ENCODE peak calls at places on chromosomes 7 and 10, in seven cellular contexts. E is pancreas; S is activated naive CD4-positive, alpha-beta T cell treated with Interleukin-2 at 50 U/mL for 16 hours; H is activated T-cell treated with anti-CD3 and anti-CD28 coated beads for 4 hours; Q is HCEC 1CT; B is AG04449; Z is cardiac fibroblast. R is an unnamed sample.

GRCh38 chr7:132213583-132213982 is 362.7 kb downstream of the PLXNA4 start:
- DNase-seq in E (no peak), S (no peak), H (no peak), Q (no peak), B (no peak), Z (no peak), R (no peak)

GRCh38 chr10:68871105-68871711 is 29.9 kb upstream of the DDX50 start:
- DNase-seq in E (no peak), S (no peak), H (no peak), Q (no peak), B (peak), Z (peak), R (no peak)

GRCh38 chr7:122886357-122887081 is at the start of gene CADPS2:
- DNase-seq in E (peak), S (no peak), H (no peak), Q (peak), B (no peak), Z (peak), R (no peak)

GRCh38 chr10:63083904-63084689 is 49.0 kb upstream of the NRBF2 start:
- DNase-seq in E (no peak), S (peak), H (peak), Q (peak), B (peak), Z (peak), R (peak)

GRCh38 chr10:70567603-70568002 is 34.9 kb downstream of the PRF1 start:
- DNase-seq in E (no peak), S (no peak), H (no peak), Q (no peak), B (no peak), Z (no peak), R (no peak)

GRCh38 chr10:48589266-48589665 is 15.6 kb downstream of the ARHGAP22 start:
- DNase-seq in E (no peak), S (no peak), H (no peak), Q (peak), B (peak), Z (peak), R (peak)

GRCh38 chr10:67549390-67549789 is 146.6 kb downstream of the CTNNA3 start:
- DNase-seq in E (no peak), S (no peak), H (no peak), Q (no peak), B (peak), Z (peak), R (no peak)

GRCh38 chr7:28572321-28573058 is 160.2 kb downstream of the CREB5 start:
- DNase-seq in E (no peak), S (no peak), H (no peak), Q (no peak), B (no peak), Z (no peak), R (no peak)

GRCh38 chr7:27100601-27101187 is 1.8 kb downstream of the HOXA2 start:
- DNase-seq in E (no peak), S (no peak), H (no peak), Q (peak), B (no peak), Z (no peak), R (no peak)

GRCh38 chr7:30389793-30390192 is 88.8 kb downstream of the NOD1 start:
- DNase-seq in E (no peak), S (no peak), H (no peak), Q (no peak), B (no peak), Z (no peak), R (no peak)

GRCh38 chr10:32155075-32155516 is 98.9 kb upstream of the KIF5B start:
- DNase-seq in E (no peak), S (no peak), H (no peak), Q (no peak), B (no peak), Z (peak), R (no peak)

GRCh38 chr10:71868192-71868697 is 17.2 kb upstream of the PSAP start:
- DNase-seq in E (peak), S (no peak), H (no peak), Q (peak), B (no peak), Z (peak), R (peak)

GRCh38 chr7:44184874-44185446 is 4.3 kb downstream of the GCK start:
- DNase-seq in E (no peak), S (no peak), H (no peak), Q (no peak), B (no peak), Z (no peak), R (no peak)

GRCh38 chr7:140275069-140275961 is 98.5 kb upstream of the KDM7A start:
- DNase-seq in E (no peak), S (no peak), H (no peak), Q (no peak), B (no peak), Z (no peak), R (no peak)

GRCh38 chr10:73891585-73891984 is 17.2 kb upstream of the CAMK2G start:
- DNase-seq in E (no peak), S (no peak), H (no peak), Q (no peak), B (no peak), Z (no peak), R (no peak)

GRCh38 chr10:73871915-73872710 is 2.2 kb downstream of the CAMK2G start:
- DNase-seq in E (no peak), S (no peak), H (no peak), Q (peak), B (no peak), Z (no peak), R (no peak)

GRCh38 chr7:135190703-135191102 is 20.2 kb upstream of the CYREN start:
- DNase-seq in E (no peak), S (no peak), H (no peak), Q (no peak), B (no peak), Z (no peak), R (no peak)

GRCh38 chr7:29410981-29411380 is 152.7 kb upstream of the PRR15 start:
- DNase-seq in E (no peak), S (no peak), H (no peak), Q (no peak), B (no peak), Z (no peak), R (no peak)

GRCh38 chr7:44849277-44850210 is 1.7 kb upstream of the H2AZ2 start:
- DNase-seq in E (no peak), S (no peak), H (no peak), Q (no peak), B (peak), Z (peak), R (no peak)

GRCh38 chr7:65509368-65510186 is 135.9 kb downstream of the ZNF92 start:
- DNase-seq in E (peak), S (no peak), H (no peak), Q (no peak), B (no peak), Z (no peak), R (no peak)

GRCh38 chr10:3781458-3782098 is 3.4 kb downstream of the KLF6 start:
- DNase-seq in E (no peak), S (peak), H (no peak), Q (peak), B (no peak), Z (peak), R (no peak)

GRCh38 chr10:112435013-112435619 is 11.6 kb downstream of the ZDHHC6 start:
- DNase-seq in E (no peak), S (no peak), H (no peak), Q (peak), B (no peak), Z (peak), R (peak)

GRCh38 chr7:45102785-45103712 is 8.4 kb downstream of the TBRG4 start:
- DNase-seq in E (no peak), S (no peak), H (no peak), Q (no peak), B (no peak), Z (no peak), R (no peak)

GRCh38 chr7:28802450-28802849 is 155.7 kb downstream of the TRIL start:
- DNase-seq in E (no peak), S (no peak), H (no peak), Q (no peak), B (peak), Z (peak), R (no peak)

GRCh38 chr7:56046728-56047445 is 4.4 kb downstream of the PSPH start:
- DNase-seq in E (peak), S (no peak), H (no peak), Q (peak), B (peak), Z (peak), R (peak)

GRCh38 chr7:2838873-2839578 is 5.1 kb downstream of the GNA12 start:
- DNase-seq in E (no peak), S (no peak), H (no peak), Q (no peak), B (no peak), Z (no peak), R (no peak)

GRCh38 chr10:129568562-129569344 is 101.7 kb downstream of the MGMT start:
- DNase-seq in E (no peak), S (no peak), H (no peak), Q (no peak), B (no peak), Z (no peak), R (no peak)